ENCODE peak calls at places on chromosomes 13 and 19, in four cellular contexts. One of them, this sample, is unnamed.
A peak's percentile ranks its signal among the peaks of the same experiment; 100 is the strongest.

GRCh38 chr19:4343056-4343844 is at the start of gene MPND:
- DNase-seq in HepG2: peak; percentile 72
- DNase-seq in GM12878: peak; percentile 50
- DNase-seq in H1: no peak
- DNase-seq in this sample: peak; percentile 87

GRCh38 chr19:32924200-32924599 is 47.6 kb downstream of the CEP89 start:
- DNase-seq in HepG2: no peak
- DNase-seq in GM12878: no peak
- DNase-seq in H1: no peak
- DNase-seq in this sample: no peak

GRCh38 chr19:35117791-35118190 is 2.2 kb downstream of the FXYD3 start:
- DNase-seq in H1: no peak
- DNase-seq in HepG2: no peak
- DNase-seq in GM12878: no peak
- DNase-seq in this sample: no peak

GRCh38 chr13:32737111-32737571 is 150.9 kb downstream of the PDS5B start:
- DNase-seq in H1: no peak
- DNase-seq in HepG2: no peak
- DNase-seq in GM12878: peak; percentile 63
- DNase-seq in this sample: no peak

GRCh38 chr13:108700421-108701170 is 71.2 kb downstream of the MYO16 start:
- DNase-seq in GM12878: no peak
- DNase-seq in H1: no peak
- DNase-seq in HepG2: no peak
- DNase-seq in this sample: peak; percentile 32

GRCh38 chr19:53982611-53983010 is 8.8 kb upstream of the CACNG6 start:
- DNase-seq in H1: no peak
- DNase-seq in HepG2: no peak
- DNase-seq in GM12878: no peak
- DNase-seq in this sample: no peak

GRCh38 chr19:31351212-31352193 is 2.3 kb upstream of the TSHZ3 start:
- DNase-seq in GM12878: no peak
- DNase-seq in HepG2: no peak
- DNase-seq in H1: no peak
- DNase-seq in this sample: peak; percentile 66

GRCh38 chr13:93981578-93981977 is 497.9 kb downstream of the DCT start:
- DNase-seq in HepG2: no peak
- DNase-seq in H1: no peak
- DNase-seq in GM12878: no peak
- DNase-seq in this sample: no peak

GRCh38 chr13:99160415-99160814 is 40.2 kb upstream of the UBAC2 start:
- DNase-seq in GM12878: no peak
- DNase-seq in HepG2: no peak
- DNase-seq in H1: no peak
- DNase-seq in this sample: no peak

DNA sequence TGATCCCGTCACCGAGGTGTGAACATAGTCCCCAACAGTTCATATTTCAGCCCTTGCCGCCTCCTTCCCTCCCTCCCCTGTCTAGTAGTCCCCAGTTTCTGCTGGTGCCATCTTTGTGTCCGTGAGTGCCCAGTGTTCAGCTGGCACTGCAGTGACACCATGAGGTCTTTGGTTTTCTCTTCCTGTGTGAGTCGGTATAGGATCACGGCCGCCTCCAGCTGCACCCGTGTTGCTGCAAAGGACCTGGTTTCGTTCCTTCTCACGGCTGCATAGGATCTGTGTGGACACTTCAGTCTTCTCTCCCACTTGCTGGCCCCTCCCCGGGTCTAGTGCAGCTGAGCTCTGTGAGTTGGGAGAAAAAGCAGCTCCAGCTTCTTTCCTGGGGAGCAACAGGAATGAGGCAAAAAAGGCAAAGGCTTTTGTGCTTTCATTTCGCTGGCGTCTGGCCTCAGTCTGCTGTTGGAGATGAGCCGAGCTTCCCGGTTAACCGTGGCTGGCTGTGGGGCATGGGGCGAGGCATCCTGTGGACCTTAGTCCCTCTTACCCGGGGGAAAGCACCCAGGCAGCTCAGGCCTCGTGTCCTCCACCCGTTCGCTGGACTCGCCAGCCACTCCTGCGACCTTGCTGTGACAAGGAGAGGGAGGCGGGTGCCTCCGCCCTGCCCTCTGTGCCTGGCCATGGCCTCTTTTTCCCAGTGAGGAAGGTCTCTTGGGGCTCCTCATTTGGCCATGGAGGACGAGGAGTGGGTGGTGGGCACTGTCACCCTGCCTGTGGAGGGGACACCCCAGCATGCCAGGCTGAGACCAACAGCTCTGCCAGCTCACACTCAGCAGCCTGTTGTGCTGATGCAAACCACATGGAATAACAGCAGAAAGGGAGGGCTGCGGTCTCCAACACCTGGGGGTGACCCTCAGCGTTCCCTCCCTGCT is 196.5 kb downstream of the TEX29 start:
- DNase-seq in H1: no peak
- DNase-seq in GM12878: no peak
- DNase-seq in HepG2: no peak
- DNase-seq in this sample: no peak
- H2AFZ ChIP-seq in H1: peak overlapping the region; percentile 47
- H2AFZ ChIP-seq in GM12878: no peak overlapping the region
- H2AFZ ChIP-seq in HepG2: no peak overlapping the region
- H2AFZ ChIP-seq in this sample: no peak overlapping the region

DNA sequence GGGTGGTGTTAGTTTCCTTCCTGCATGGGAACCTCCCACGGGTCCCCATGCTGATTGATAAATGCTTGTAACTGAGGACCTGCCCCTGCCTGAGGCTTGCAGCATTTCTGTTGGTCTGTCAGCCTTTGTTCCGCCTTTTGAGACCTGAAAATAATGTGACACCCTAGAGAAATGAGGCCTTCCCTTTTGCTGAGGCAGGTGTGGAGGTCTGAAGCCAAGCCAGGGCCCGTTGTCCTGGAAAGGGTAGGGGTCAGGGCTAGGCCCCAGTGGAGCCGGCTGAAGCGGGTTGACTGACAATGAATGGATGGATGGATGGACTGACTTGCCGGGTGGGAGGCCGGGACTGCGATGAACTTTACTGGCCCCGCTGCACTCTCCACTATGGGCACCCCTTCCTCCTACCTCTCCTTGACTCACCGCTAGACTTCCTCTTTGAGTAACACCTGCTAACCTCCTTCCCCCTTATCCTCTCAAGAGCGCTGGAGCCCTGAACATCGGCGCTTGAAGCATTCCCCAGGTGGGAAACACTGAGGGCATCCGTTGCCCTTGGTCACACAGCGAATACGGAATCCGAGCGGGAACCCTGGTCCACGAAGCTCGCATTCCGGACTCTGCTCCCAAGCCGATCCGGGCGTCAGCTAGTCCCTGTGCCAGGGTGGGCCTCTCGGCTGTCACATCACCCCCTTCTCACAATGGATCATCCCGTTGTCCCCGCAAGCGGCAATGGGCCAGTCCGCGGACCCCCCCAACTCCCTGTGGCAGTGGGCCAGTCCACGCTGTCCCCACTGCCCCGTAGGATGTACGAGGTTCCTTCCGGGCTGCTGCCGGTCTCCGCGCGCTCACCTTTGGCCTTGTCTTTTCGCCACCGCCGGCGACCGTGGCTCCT is 4.4 kb downstream of the LIPE start:
- DNase-seq in HepG2: peak; percentile 59
- DNase-seq in H1: no peak
- DNase-seq in GM12878: no peak
- DNase-seq in this sample: peak; percentile 34
- H3K4me2 ChIP-seq in HepG2: peak overlapping the region; percentile 45
- H3K4me2 ChIP-seq in H1: peak overlapping the region; percentile 77
- H3K4me2 ChIP-seq in GM12878: peak overlapping the region; percentile 97
- H3K4me2 ChIP-seq in this sample: peak overlapping the region; percentile 97

GRCh38 chr19:39329948-39330347 is 5.9 kb downstream of the GMFG start:
- DNase-seq in H1: no peak
- DNase-seq in GM12878: no peak
- DNase-seq in HepG2: no peak
- DNase-seq in this sample: no peak

GRCh38 chr19:39333507-39333906 is 2.3 kb downstream of the GMFG start:
- DNase-seq in HepG2: no peak
- DNase-seq in H1: no peak
- DNase-seq in GM12878: no peak
- DNase-seq in this sample: no peak

GRCh38 chr19:39334444-39334976 is 1.3 kb downstream of the GMFG start:
- DNase-seq in GM12878: no peak
- DNase-seq in HepG2: no peak
- DNase-seq in H1: no peak
- DNase-seq in this sample: no peak

GRCh38 chr19:39335168-39335567 is 675 bp downstream of the GMFG start:
- DNase-seq in GM12878: no peak
- DNase-seq in H1: no peak
- DNase-seq in HepG2: no peak
- DNase-seq in this sample: no peak

DNA sequence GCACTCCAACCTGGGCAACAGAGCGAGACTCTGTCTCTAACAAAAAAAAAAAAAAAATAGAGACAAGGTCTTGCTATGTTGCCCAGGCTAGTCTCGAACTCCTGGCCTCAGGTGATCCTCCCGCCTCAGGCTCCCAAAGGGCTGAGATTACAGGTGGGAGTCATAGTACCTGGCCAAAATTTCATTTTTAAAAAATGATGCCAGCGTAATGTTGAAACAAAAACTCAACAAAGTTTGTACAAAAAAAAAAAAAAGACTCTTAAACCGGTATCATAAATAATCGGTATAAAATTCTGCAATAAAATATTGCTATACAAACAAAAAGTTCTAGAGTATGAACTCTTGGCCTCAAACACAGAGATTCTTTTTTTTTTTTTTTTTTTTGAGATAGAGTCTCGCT is 3.5 kb downstream of the GMFG start:
- DNase-seq in GM12878: no peak
- DNase-seq in HepG2: no peak
- DNase-seq in H1: no peak
- DNase-seq in this sample: no peak
- H2AFZ ChIP-seq in GM12878: no peak overlapping the region
- H2AFZ ChIP-seq in HepG2: no peak overlapping the region
- H2AFZ ChIP-seq in H1: no peak overlapping the region
- H2AFZ ChIP-seq in this sample: no peak overlapping the region

DNA sequence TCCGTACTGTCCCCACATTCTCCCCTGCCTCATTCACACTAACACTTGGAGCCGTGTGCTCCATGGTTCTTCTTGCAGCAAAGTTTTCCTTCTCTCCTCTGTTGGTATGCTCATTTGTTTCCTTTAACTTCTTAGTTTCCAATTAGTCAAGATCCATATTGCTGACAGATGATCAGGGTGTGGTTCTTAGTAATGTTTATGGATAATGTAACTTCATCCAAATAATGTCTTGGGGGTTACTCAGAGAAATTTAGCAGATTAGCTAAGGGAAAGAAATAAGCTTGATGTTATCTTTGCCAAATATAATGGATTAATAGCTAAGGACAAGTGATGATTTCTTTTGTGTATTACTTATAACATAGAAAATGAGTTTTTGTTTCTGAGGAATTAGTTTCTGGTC is 174.4 kb downstream of the NUFIP1 start:
- DNase-seq in HepG2: no peak
- DNase-seq in H1: no peak
- DNase-seq in GM12878: no peak
- DNase-seq in this sample: no peak
- H3K4me2 ChIP-seq in HepG2: no peak overlapping the region
- H3K4me2 ChIP-seq in H1: no peak overlapping the region
- H3K4me2 ChIP-seq in GM12878: no peak overlapping the region
- H3K4me2 ChIP-seq in this sample: no peak overlapping the region

DNA sequence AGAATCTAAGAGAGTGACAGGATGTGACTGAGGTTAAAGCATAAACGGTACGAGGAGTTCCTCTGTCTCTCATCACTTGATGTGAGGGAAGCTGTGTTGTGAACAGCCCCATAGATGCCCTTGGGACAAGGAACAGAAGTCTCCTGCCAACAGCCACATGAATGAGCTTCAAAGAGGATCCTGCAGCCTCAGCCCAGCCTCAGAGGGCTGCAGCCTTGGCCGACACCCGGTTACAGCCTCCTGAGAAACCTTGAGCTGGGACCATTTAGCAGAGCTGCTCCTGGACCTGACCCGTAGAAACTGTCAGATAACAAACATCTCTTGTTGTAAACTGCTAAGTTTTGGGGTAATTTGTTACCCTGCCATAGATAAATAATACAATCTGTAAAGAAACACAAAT is 54.2 kb downstream of the CCNE1 start:
- DNase-seq in GM12878: no peak
- DNase-seq in HepG2: no peak
- DNase-seq in H1: no peak
- DNase-seq in this sample: no peak
- H2AFZ ChIP-seq in GM12878: no peak overlapping the region
- H2AFZ ChIP-seq in HepG2: no peak overlapping the region
- H2AFZ ChIP-seq in H1: no peak overlapping the region
- H2AFZ ChIP-seq in this sample: no peak overlapping the region